ENCODE peak calls at places on chromosomes 1 and 21, in ten cellular contexts. Q, A, R, P, X, I, V, Y, L and T are unnamed samples.
A peak's percentile ranks its signal among the peaks of the same experiment; 100 is the strongest.

GRCh38 chr1:3841491-3841890 is 15.5 kb downstream of the CEP104 start:
- DNase-seq in Q (no peak), A (no peak), R (no peak), P (no peak), X (no peak), I (no peak), V (no peak), Y (no peak), L (no peak), T (no peak)

GRCh38 chr1:109762039-109762585 is 1.6 kb downstream of the EPS8L3 start:
- DNase-seq in Q (no peak), A (no peak), R (no peak), P (no peak), X (peak; percentile 5), I (no peak), V (no peak), Y (no peak), L (peak; percentile 15), T (no peak)

GRCh38 chr1:45299981-45300668 is 26.6 kb upstream of the HPDL start:
- DNase-seq in Q (peak; percentile 74), A (peak; percentile 89), R (peak; percentile 69), P (peak; percentile 71), X (peak; percentile 31), I (no peak), V (peak; percentile 65), Y (peak; percentile 60), L (peak; percentile 64), T (peak; percentile 47)

GRCh38 chr1:5571861-5572401 is 420.3 kb downstream of the NPHP4 start:
- DNase-seq in Q (no peak), A (no peak), R (no peak), P (no peak), X (no peak), I (no peak), V (no peak), Y (no peak), L (no peak), T (no peak)

GRCh38 chr1:149927056-149927534 is 508 bp downstream of the SF3B4 start:
- DNase-seq in Q (no peak), A (no peak), R (no peak), P (no peak), X (no peak), I (no peak), V (no peak), Y (no peak), L (no peak), T (no peak)

GRCh38 chr21:15552914-15553491 is 176.8 kb upstream of the USP25 start:
- DNase-seq in Q (no peak), A (peak; percentile 44), R (no peak), P (no peak), X (no peak), I (no peak), V (no peak), Y (no peak), L (no peak), T (no peak)

GRCh38 chr1:16348414-16349182 is 3.7 kb downstream of the FBXO42 start:
- DNase-seq in Q (peak; percentile 26), A (no peak), R (no peak), P (no peak), X (no peak), I (no peak), V (no peak), Y (no peak), L (no peak), T (no peak)

GRCh38 chr1:80542231-80542630 is 1258.5 kb upstream of the ADGRL2 start:
- DNase-seq in Q (no peak), A (no peak), R (no peak), P (no peak), X (no peak), I (no peak), V (no peak), Y (no peak), L (no peak), T (no peak)

GRCh38 chr1:119084651-119085262 is 55.7 kb downstream of the WARS2 start:
- DNase-seq in Q (no peak), A (no peak), R (no peak), P (no peak), X (no peak), I (no peak), V (no peak), Y (no peak), L (no peak), T (no peak)

GRCh38 chr1:97680460-97680859 is 240.4 kb downstream of the DPYD start:
- DNase-seq in Q (no peak), A (no peak), R (no peak), P (no peak), X (no peak), I (no peak), V (no peak), Y (no peak), L (no peak), T (no peak)

GRCh38 chr1:87942165-87942564 is 613.5 kb downstream of the LMO4 start:
- DNase-seq in Q (peak; percentile 1), A (no peak), R (no peak), P (no peak), X (no peak), I (peak; percentile 58), V (no peak), Y (no peak), L (no peak), T (no peak)

DNA sequence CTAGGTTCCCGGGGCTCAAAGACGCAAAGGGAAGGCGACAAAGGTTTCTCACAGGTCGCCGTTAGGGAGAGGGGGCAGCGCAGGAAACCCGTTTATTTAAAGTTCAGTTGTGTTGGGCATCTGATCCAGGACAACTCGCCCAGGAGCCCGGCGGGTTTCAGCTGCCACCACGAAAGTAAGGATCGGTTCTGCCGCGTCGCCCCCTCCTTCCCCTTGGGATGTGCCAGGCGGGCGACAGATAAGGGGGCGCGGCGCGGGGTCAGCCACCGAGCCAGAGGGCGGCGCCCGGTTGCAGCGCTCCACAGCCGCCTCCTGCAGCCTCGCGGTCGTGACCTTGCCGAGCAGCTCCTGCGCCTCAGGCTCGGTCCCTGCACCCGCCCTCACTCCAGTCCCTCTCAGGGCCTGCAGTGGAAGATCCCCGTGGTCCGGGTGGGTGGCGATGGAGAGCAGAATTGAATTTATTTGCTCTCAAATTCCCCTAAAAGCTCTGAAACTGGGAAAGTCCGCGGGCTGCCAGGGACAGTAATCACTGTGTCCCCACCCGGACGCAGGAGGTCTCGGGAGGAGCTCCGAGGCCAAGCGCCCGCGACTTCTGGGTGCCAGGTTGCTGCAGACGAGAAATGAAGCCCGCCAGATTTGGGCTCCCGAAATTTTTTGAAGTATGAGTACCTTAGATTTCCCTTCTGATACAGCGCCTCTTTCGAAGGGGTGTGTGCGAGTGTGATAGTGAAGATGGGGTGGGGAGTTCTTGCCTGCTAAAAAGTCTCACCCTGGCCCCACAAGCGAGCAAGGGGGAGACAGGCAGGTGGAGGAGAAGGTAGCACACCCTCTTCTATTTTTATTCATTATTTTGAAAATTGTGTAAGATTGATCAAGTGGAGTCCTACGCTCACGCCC is 28.4 kb upstream of the NFIA start:
- DNase-seq in Q (no peak), A (peak; percentile 63), R (no peak), P (peak; percentile 28), X (peak; percentile 49), I (peak; percentile 80), V (no peak), Y (no peak), L (peak; percentile 37), T (no peak)
- H3K4me3 ChIP-seq in Q (peak overlapping the region; percentile 7), A (peak overlapping the region; percentile 63), R (peak overlapping the region; percentile 61), P (no peak overlapping the region), X (peak overlapping the region; percentile 39), I (peak overlapping the region; percentile 79), V (peak overlapping the region; percentile 42), Y (peak overlapping the region; percentile 66), L (peak overlapping the region; percentile 41), T (peak overlapping the region; percentile 14)

DNA sequence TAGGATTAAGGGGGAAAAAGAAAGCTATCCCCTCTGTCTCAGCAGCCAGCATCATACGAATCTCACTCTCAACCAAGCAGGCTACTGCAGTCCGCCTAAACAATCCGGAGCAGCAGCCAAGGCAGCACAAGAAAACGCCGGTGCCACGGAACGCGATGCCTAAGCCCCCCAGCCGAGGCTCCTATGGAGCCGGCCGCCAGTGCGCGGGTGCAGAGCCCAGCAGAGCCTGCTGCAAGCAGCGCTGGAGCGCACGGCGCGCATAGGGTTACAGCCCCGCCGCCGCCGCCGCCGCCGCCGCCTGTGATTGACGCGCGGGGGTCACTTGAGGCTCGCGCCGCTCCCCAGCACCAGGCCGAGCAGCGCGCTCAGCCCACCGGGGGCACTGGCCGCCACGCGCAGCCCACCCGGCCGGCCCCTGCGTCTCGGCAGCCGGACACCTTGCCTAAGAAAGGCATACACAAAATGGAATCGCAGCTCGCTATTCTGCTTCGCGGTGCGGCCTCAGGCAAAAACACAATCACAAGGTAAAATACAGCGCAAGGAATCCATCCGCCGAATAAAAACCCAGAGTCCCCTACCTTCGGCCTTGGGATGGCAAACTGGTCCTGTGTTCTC is 780 bp downstream of the HIVEP3 start:
- DNase-seq in Q (no peak), A (no peak), R (peak; percentile 41), P (no peak), X (peak; percentile 41), I (peak; percentile 67), V (no peak), Y (peak; percentile 60), L (no peak), T (no peak)
- H3K4me3 ChIP-seq in Q (peak overlapping the region; percentile 44), A (no peak overlapping the region), R (peak overlapping the region; percentile 68), P (no peak overlapping the region), X (peak overlapping the region; percentile 46), I (peak overlapping the region; percentile 80), V (peak overlapping the region; percentile 55), Y (peak overlapping the region; percentile 72), L (peak overlapping the region; percentile 44), T (peak overlapping the region; percentile 48)

GRCh38 chr1:208910161-208910560 is 666.0 kb upstream of the PLXNA2 start:
- DNase-seq in Q (no peak), A (no peak), R (peak; percentile 32), P (no peak), X (no peak), I (no peak), V (no peak), Y (no peak), L (no peak), T (no peak)
- H3K4me3 ChIP-seq in Q (no peak overlapping the region), A (no peak overlapping the region), R (no peak overlapping the region), P (no peak overlapping the region), X (no peak overlapping the region), I (no peak overlapping the region), V (no peak overlapping the region), Y (no peak overlapping the region), L (no peak overlapping the region), T (no peak overlapping the region)

GRCh38 chr1:94542088-94542671 is 621 bp upstream of the F3 start:
- DNase-seq in Q (no peak), A (no peak), R (peak; percentile 6), P (peak; percentile 30), X (peak; percentile 55), I (peak; percentile 74), V (no peak), Y (no peak), L (peak; percentile 73), T (no peak)

GRCh38 chr1:94544706-94545490 is 3.3 kb upstream of the F3 start:
- DNase-seq in Q (no peak), A (no peak), R (no peak), P (no peak), X (no peak), I (no peak), V (no peak), Y (no peak), L (no peak), T (no peak)

GRCh38 chr1:94541175-94542087 is at the start of gene F3:
- DNase-seq in Q (peak; percentile 52), A (no peak), R (peak; percentile 56), P (peak; percentile 93), X (peak; percentile 95), I (peak; percentile 93), V (no peak), Y (peak; percentile 63), L (peak; percentile 94), T (no peak)

GRCh38 chr1:94543893-94544635 is 2.5 kb upstream of the F3 start:
- DNase-seq in Q (no peak), A (no peak), R (no peak), P (no peak), X (no peak), I (no peak), V (no peak), Y (no peak), L (no peak), T (no peak)

GRCh38 chr1:94543003-94543402 is 1.4 kb upstream of the F3 start:
- DNase-seq in Q (peak; percentile 54), A (no peak), R (no peak), P (peak; percentile 39), X (no peak), I (no peak), V (no peak), Y (no peak), L (no peak), T (no peak)
- H3K4me3 ChIP-seq in Q (peak overlapping the region; percentile 80), A (no peak overlapping the region), R (peak overlapping the region; percentile 71), P (no peak overlapping the region), X (no peak overlapping the region), I (no peak overlapping the region), V (no peak overlapping the region), Y (peak overlapping the region; percentile 70), L (peak overlapping the region; percentile 73), T (no peak overlapping the region)